ENCODE peak calls at places on chromosomes 5 and 9, in four cellular contexts. One of them, this sample, is unnamed.

GRCh38 chr5:19492861-19493260 is 495.1 kb downstream of the CDH18 start:
- DNase-seq in AG09309: no peak
- DNase-seq in Caco-2: no peak
- DNase-seq in lower lobe of right lung: no peak
- DNase-seq in this sample: peak

GRCh38 chr9:137569609-137570203 is 9.0 kb downstream of the DPH7 start:
- DNase-seq in AG09309: no peak
- DNase-seq in Caco-2: no peak
- DNase-seq in lower lobe of right lung: no peak
- DNase-seq in this sample: no peak

GRCh38 chr5:141477169-141477568 is 1.4 kb downstream of the PCDHGC3 start:
- DNase-seq in AG09309: no peak
- DNase-seq in Caco-2: no peak
- DNase-seq in lower lobe of right lung: no peak
- DNase-seq in this sample: no peak

GRCh38 chr9:31519011-31519410 is 865.4 kb upstream of the ACO1 start:
- DNase-seq in AG09309: no peak
- DNase-seq in Caco-2: no peak
- DNase-seq in lower lobe of right lung: no peak
- DNase-seq in this sample: no peak

GRCh38 chr5:168681556-168682183 is 102.5 kb upstream of the PANK3 start:
- DNase-seq in AG09309: peak
- DNase-seq in Caco-2: no peak
- DNase-seq in lower lobe of right lung: no peak
- DNase-seq in this sample: peak

GRCh38 chr9:6876195-6876594 is 118.4 kb downstream of the KDM4C start:
- DNase-seq in AG09309: no peak
- DNase-seq in Caco-2: no peak
- DNase-seq in lower lobe of right lung: no peak
- DNase-seq in this sample: no peak

GRCh38 chr5:157977957-157978505 is 119.1 kb upstream of the CLINT1 start:
- DNase-seq in AG09309: no peak
- DNase-seq in Caco-2: no peak
- DNase-seq in lower lobe of right lung: no peak
- DNase-seq in this sample: no peak

GRCh38 chr9:88995627-88996026 is 4.4 kb downstream of the S1PR3 start:
- DNase-seq in AG09309: no peak
- DNase-seq in Caco-2: no peak
- DNase-seq in lower lobe of right lung: no peak
- DNase-seq in this sample: no peak

GRCh38 chr5:56670916-56671315 is 144.4 kb upstream of the MAP3K1 start:
- DNase-seq in AG09309: no peak
- DNase-seq in Caco-2: no peak
- DNase-seq in lower lobe of right lung: no peak
- DNase-seq in this sample: no peak

GRCh38 chr5:54873696-54874095 is 111.7 kb downstream of the ESM1 start:
- DNase-seq in AG09309: no peak
- DNase-seq in Caco-2: no peak
- DNase-seq in lower lobe of right lung: no peak
- DNase-seq in this sample: peak

GRCh38 chr5:133686566-133686965 is 74.2 kb upstream of the FSTL4 start:
- DNase-seq in AG09309: no peak
- DNase-seq in Caco-2: no peak
- DNase-seq in lower lobe of right lung: no peak
- DNase-seq in this sample: no peak

GRCh38 chr5:153147891-153148623 is 342.4 kb upstream of the GRIA1 start:
- DNase-seq in AG09309: peak
- DNase-seq in Caco-2: peak
- DNase-seq in lower lobe of right lung: no peak
- DNase-seq in this sample: peak

GRCh38 chr9:36779582-36779981 is 206.9 kb downstream of the MELK start:
- DNase-seq in AG09309: no peak
- DNase-seq in Caco-2: no peak
- DNase-seq in lower lobe of right lung: no peak
- DNase-seq in this sample: no peak

GRCh38 chr9:88026133-88026510 is 51.8 kb upstream of the CDK20 start:
- DNase-seq in AG09309: no peak
- DNase-seq in Caco-2: no peak
- DNase-seq in lower lobe of right lung: no peak
- DNase-seq in this sample: no peak

GRCh38 chr9:4923580-4924544 is 61.2 kb upstream of the JAK2 start:
- DNase-seq in AG09309: no peak
- DNase-seq in Caco-2: no peak
- DNase-seq in lower lobe of right lung: no peak
- DNase-seq in this sample: peak

GRCh38 chr9:136044207-136044970 is 50.7 kb downstream of the NACC2 start:
- DNase-seq in AG09309: no peak
- DNase-seq in Caco-2: no peak
- DNase-seq in lower lobe of right lung: no peak
- DNase-seq in this sample: no peak

GRCh38 chr9:1458503-1458902 is 408.3 kb downstream of the DMRT2 start:
- DNase-seq in AG09309: peak
- DNase-seq in Caco-2: no peak
- DNase-seq in lower lobe of right lung: no peak
- DNase-seq in this sample: peak

GRCh38 chr9:129761901-129762359 is 9.1 kb upstream of the PTGES start:
- DNase-seq in AG09309: peak
- DNase-seq in Caco-2: peak
- DNase-seq in lower lobe of right lung: no peak
- DNase-seq in this sample: peak

GRCh38 chr5:79510638-79511037 is 3.3 kb downstream of the HOMER1 start:
- DNase-seq in AG09309: no peak
- DNase-seq in Caco-2: no peak
- DNase-seq in lower lobe of right lung: no peak
- DNase-seq in this sample: no peak

GRCh38 chr5:115888027-115888426 is 46.3 kb downstream of the AP3S1 start:
- DNase-seq in AG09309: peak
- DNase-seq in Caco-2: no peak
- DNase-seq in lower lobe of right lung: no peak
- DNase-seq in this sample: peak

GRCh38 chr9:112115955-112116354 is 59.1 kb downstream of the SUSD1 start:
- DNase-seq in AG09309: no peak
- DNase-seq in Caco-2: no peak
- DNase-seq in lower lobe of right lung: no peak
- DNase-seq in this sample: no peak

GRCh38 chr9:114869845-114870244 is 60.5 kb downstream of the TNFSF8 start:
- DNase-seq in AG09309: no peak
- DNase-seq in Caco-2: peak
- DNase-seq in lower lobe of right lung: peak
- DNase-seq in this sample: no peak

GRCh38 chr5:57456056-57456455 is 26.6 kb downstream of the ACTBL2 start:
- DNase-seq in AG09309: no peak
- DNase-seq in Caco-2: peak
- DNase-seq in lower lobe of right lung: no peak
- DNase-seq in this sample: no peak

GRCh38 chr5:173499471-173500212 is 116.8 kb downstream of the BOD1 start:
- DNase-seq in AG09309: no peak
- DNase-seq in Caco-2: no peak
- DNase-seq in lower lobe of right lung: no peak
- DNase-seq in this sample: no peak

GRCh38 chr9:71814226-71814625 is 45.9 kb upstream of the CEMIP2 start:
- DNase-seq in AG09309: no peak
- DNase-seq in Caco-2: no peak
- DNase-seq in lower lobe of right lung: no peak
- DNase-seq in this sample: no peak

GRCh38 chr5:135508496-135509005 is 27.2 kb downstream of the NEUROG1 start:
- DNase-seq in AG09309: no peak
- DNase-seq in Caco-2: no peak
- DNase-seq in lower lobe of right lung: no peak
- DNase-seq in this sample: no peak

GRCh38 chr9:87270241-87271234 is 227.1 kb upstream of the DAPK1 start:
- DNase-seq in AG09309: peak
- DNase-seq in Caco-2: no peak
- DNase-seq in lower lobe of right lung: no peak
- DNase-seq in this sample: peak

GRCh38 chr9:38620483-38621433 is at the start of gene ANKRD18A:
- DNase-seq in AG09309: no peak
- DNase-seq in Caco-2: peak
- DNase-seq in lower lobe of right lung: peak
- DNase-seq in this sample: peak

DNA sequence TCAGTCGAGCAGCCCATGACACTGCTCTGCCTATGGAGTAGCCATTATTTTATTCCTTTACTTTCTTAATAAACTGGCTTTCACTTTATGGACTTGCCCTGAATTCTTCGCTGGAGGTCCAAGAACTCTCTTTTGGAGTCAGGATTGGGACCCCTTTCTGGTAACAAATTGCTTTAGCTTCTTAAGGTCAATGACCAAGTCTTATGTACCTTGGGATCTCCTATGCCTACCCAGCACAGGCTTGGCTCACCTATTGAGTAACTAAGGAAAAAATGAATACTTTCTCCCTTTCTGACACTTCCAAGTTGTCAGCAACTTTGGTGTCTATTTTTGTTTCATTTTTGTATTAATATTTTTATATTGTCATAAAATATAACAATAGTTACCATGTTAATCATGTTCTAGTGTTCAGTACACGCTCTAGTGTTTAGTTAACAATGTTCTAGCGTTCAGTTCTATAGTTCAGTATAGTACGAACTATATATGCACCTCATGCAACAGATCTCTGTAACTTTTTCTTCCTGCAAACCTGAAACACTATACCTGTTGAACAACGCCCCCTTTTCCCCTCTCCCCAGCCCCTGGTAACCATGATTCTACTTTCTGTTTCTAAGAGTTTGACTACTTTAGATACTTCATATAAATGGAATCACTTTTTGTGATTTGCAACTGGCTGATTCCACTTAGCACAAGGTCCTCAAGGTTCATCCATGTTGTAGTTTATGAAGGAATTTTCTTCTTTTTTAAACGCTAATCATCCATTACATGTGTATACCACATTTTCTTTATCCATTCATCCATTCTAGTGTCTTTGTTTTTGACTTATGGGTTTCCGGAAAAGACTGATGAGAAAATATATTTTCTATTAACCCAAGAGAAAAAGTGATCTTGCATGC is 1.8 kb upstream of the RHOBTB3 start:
- DNase-seq in AG09309: no peak
- DNase-seq in Caco-2: no peak
- DNase-seq in lower lobe of right lung: no peak
- DNase-seq in this sample: no peak
- H3K4me3 ChIP-seq in AG09309: no peak
- H3K4me3 ChIP-seq in Caco-2: no peak
- H3K4me3 ChIP-seq in lower lobe of right lung: no peak
- H3K4me3 ChIP-seq in this sample: no peak

GRCh38 chr9:126891676-126892075 is 22.9 kb upstream of the RALGPS1 start:
- DNase-seq in AG09309: no peak
- DNase-seq in Caco-2: no peak
- DNase-seq in lower lobe of right lung: no peak
- DNase-seq in this sample: no peak

GRCh38 chr9:126894052-126894603 is 20.5 kb upstream of the RALGPS1 start:
- DNase-seq in AG09309: no peak
- DNase-seq in Caco-2: no peak
- DNase-seq in lower lobe of right lung: no peak
- DNase-seq in this sample: no peak

GRCh38 chr9:126893079-126893478 is 21.5 kb upstream of the RALGPS1 start:
- DNase-seq in AG09309: no peak
- DNase-seq in Caco-2: no peak
- DNase-seq in lower lobe of right lung: no peak
- DNase-seq in this sample: no peak
- TF ChIP-seq CTCF in AG09309: peak
- TF ChIP-seq CTCF in Caco-2: peak
- TF ChIP-seq CTCF in lower lobe of right lung: peak
- TF ChIP-seq CTCF in this sample: no peak

DNA sequence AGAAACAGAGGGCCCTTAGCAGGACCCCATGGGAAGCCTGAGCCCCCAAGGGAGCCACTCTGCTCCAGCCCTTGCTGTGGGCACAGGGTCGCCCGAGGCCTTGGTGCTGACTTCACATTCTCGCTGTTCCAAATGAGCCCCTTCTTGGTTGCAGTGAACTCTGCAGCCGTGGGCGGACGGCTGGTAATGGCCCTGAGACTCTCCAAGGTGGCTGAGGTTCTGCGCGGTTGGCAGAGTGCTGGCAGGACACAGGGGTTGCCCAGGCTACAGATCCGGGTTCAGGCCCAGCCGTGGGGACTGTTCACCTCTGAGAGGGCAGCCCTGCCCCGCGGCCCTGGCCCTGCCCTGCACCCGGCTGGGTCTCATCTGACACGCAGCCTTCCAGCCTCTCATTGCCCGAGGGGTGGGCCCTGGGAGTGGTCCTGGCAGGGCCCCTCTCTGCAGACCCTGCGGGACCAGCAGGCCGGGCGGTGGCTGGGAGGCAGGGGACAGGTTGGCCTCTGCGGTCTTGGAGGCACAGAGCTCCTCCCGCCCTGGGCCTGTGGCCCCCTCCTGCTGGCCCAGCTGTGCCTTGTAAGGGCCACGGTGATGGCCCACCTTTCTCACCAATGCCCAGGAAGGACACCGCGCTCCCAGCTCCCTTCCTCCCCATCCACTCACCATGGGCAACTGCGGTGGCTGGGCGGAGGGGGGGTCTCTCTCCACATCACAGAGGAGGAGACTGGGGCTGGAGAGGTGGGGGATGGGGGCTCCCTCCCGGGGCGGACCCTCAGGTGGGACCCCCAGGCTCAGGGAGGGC is 51.6 kb downstream of the AHRR start:
- DNase-seq in AG09309: no peak
- DNase-seq in Caco-2: peak
- DNase-seq in lower lobe of right lung: no peak
- DNase-seq in this sample: no peak
- H3K4me3 ChIP-seq in AG09309: no peak
- H3K4me3 ChIP-seq in Caco-2: peak
- H3K4me3 ChIP-seq in lower lobe of right lung: peak
- H3K4me3 ChIP-seq in this sample: peak

DNA sequence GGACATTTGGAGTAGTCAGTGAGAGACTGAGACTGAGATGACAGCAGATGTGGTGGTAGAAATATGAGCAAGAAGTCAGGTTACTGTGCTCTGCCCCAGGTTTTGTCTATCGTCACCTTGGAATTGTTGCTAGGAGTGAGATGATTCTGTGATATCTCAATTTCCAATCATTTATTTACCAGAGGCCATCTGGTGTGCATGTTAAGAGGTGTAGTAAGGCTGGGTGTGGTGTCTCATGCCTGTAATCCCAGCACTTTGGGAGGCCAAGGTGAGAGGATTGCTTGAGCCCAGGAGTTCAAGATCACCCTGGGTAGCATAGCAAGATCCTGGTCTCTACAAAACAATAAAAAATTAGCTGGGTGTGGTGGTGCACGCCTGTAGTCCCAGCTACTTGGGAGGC is 38.6 kb upstream of the CARTPT start:
- DNase-seq in AG09309: no peak
- DNase-seq in Caco-2: no peak
- DNase-seq in lower lobe of right lung: no peak
- DNase-seq in this sample: no peak
- TF ChIP-seq CTCF in AG09309: no peak
- TF ChIP-seq CTCF in Caco-2: no peak
- TF ChIP-seq CTCF in lower lobe of right lung: no peak
- TF ChIP-seq CTCF in this sample: no peak